ENCODE peak calls at places on chromosomes 12 and 14, in four cellular contexts. A, Y, K and O are unnamed samples.
A peak's percentile ranks its signal among the peaks of the same experiment; 100 is the strongest.

GRCh38 chr14:24329736-24330135 is 5.1 kb downstream of the ADCY4 start:
- DNase-seq in A (no peak), Y (no peak), K (no peak), O (no peak)

GRCh38 chr14:52834440-52834842 is 43.0 kb upstream of the GNPNAT1 start:
- DNase-seq in A (peak; percentile 93), Y (peak; percentile 48), K (no peak), O (peak; percentile 95)

GRCh38 chr12:57085999-57086950 is 2.6 kb upstream of the NAB2 start:
- DNase-seq in A (peak; percentile 83), Y (no peak), K (peak; percentile 74), O (peak; percentile 82)

GRCh38 chr12:113142173-113142885 is 6.8 kb upstream of the RASAL1 start:
- DNase-seq in A (no peak), Y (no peak), K (peak; percentile 44), O (no peak)

GRCh38 chr14:22773162-22774010 is 6.9 kb downstream of the OXA1L start:
- DNase-seq in A (no peak), Y (no peak), K (no peak), O (no peak)

GRCh38 chr12:69438539-69438938 is 31.6 kb upstream of the FRS2 start:
- DNase-seq in A (no peak), Y (no peak), K (no peak), O (no peak)

GRCh38 chr12:43208627-43209026 is 343.4 kb downstream of the ADAMTS20 start:
- DNase-seq in A (peak; percentile 5), Y (no peak), K (no peak), O (peak; percentile 63)

GRCh38 chr12:59737725-59738463 is 142.1 kb downstream of the SLC16A7 start:
- DNase-seq in A (peak; percentile 46), Y (no peak), K (no peak), O (peak; percentile 39)

GRCh38 chr12:121534495-121535148 is 46.2 kb downstream of the KDM2B start:
- DNase-seq in A (no peak), Y (no peak), K (no peak), O (no peak)

GRCh38 chr12:52216807-52217206 is 16.2 kb upstream of the KRT7 start:
- DNase-seq in A (no peak), Y (no peak), K (no peak), O (no peak)

GRCh38 chr12:66717049-66717448 is 38.2 kb upstream of the GRIP1 start:
- DNase-seq in A (no peak), Y (no peak), K (no peak), O (no peak)

GRCh38 chr12:124336184-124336437 is 41.2 kb downstream of the RFLNA start:
- DNase-seq in A (no peak), Y (no peak), K (no peak), O (no peak)

GRCh38 chr12:46380881-46381280 is 8.3 kb upstream of the SLC38A2 start:
- DNase-seq in A (no peak), Y (no peak), K (no peak), O (peak; percentile 25)

GRCh38 chr12:109221277-109221931 is 87.7 kb downstream of the FOXN4 start:
- DNase-seq in A (no peak), Y (no peak), K (no peak), O (no peak)

GRCh38 chr12:20829919-20830318 is 19.4 kb downstream of the SLCO1B3 start:
- DNase-seq in A (no peak), Y (no peak), K (no peak), O (no peak)

GRCh38 chr14:70955543-70956480 is 48.6 kb downstream of the PCNX1 start:
- DNase-seq in A (peak; percentile 26), Y (no peak), K (no peak), O (peak; percentile 53)

GRCh38 chr14:59252772-59253500 is 64.5 kb downstream of the DAAM1 start:
- DNase-seq in A (no peak), Y (no peak), K (no peak), O (peak; percentile 68)

GRCh38 chr14:59254146-59254910 is 65.9 kb downstream of the DAAM1 start:
- DNase-seq in A (peak; percentile 95), Y (no peak), K (peak; percentile 74), O (peak; percentile 99)

GRCh38 chr14:59253527-59253926 is 65.1 kb downstream of the DAAM1 start:
- DNase-seq in A (no peak), Y (no peak), K (no peak), O (no peak)

GRCh38 chr14:59251811-59252771 is 63.6 kb downstream of the DAAM1 start:
- DNase-seq in A (peak; percentile 44), Y (no peak), K (no peak), O (peak; percentile 82)

DNA sequence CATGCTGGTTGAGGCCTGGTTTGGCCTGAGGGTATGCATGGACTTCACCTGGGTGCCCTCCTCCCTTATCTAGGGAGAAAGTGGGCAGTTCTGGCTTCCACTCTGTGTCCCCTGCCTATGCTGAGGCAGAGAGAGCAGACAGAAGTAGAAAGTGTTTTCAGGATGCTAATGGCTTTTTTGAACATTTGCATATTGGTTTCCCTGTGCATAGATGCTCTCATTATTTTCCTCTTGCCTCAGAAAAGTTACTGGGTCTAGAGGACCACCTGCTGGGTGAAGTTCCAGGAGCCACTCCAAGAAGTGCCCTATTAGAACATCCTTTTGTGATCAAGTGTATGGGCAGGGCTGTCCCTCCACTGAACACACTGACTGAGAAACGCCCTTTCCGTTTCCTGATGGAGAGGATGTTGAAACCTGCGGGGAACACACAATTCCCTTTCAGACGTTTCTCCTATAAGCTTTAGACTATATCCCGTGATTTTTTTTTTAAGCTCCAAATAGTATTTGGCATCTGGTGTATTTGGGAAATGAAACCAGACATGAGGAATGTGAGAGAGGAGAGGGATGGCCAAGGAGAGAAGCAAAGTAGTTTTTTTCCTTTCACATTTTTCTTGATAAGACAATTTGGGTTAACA is 66.6 kb downstream of the DAAM1 start:
- DNase-seq in A (peak; percentile 30), Y (no peak), K (no peak), O (peak; percentile 66)
- H3K4me3 ChIP-seq in A (no peak overlapping the region), Y (no peak overlapping the region), K (peak overlapping the region; percentile 14), O (no peak overlapping the region)

GRCh38 chr14:77063581-77064289 is 34.3 kb upstream of the CIPC start:
- DNase-seq in A (peak; percentile 83), Y (no peak), K (no peak), O (peak; percentile 61)
- TF ChIP-seq CTCF in A (no peak), Y (no peak), K (no peak), O (no peak)

GRCh38 chr14:65291561-65291960 is 121.0 kb upstream of the FUT8 start:
- DNase-seq in A (no peak), Y (no peak), K (no peak), O (no peak)
- H3K4me3 ChIP-seq in A (no peak overlapping the region), Y (no peak overlapping the region), K (no peak overlapping the region), O (no peak overlapping the region)

GRCh38 chr12:12714276-12715001 is 2.7 kb upstream of the CDKN1B start:
- DNase-seq in A (peak; percentile 45), Y (no peak), K (no peak), O (peak; percentile 61)
- TF ChIP-seq CTCF in A (peak; percentile 34), Y (no peak), K (peak; percentile 34), O (peak; percentile 64)